ENCODE peak calls at places on chromosome 21, in nine cellular contexts. One of them, this sample, is unnamed.

GRCh38 chr21:42649122-42650032 is 4.0 kb upstream of the PDE9A start:
- DNase-seq in AG09319: no peak
- DNase-seq in EH: no peak
- DNase-seq in activated CD8-positive, alpha-beta memory T cell treated with anti-CD3 and anti-CD28 coated beads, Interleukin-2, amount 50 U/mL, for 4 hours: no peak
- DNase-seq in IMR-90: no peak
- DNase-seq in uterus: no peak
- DNase-seq in osteocyte: no peak
- DNase-seq in HEK293T: no peak
- DNase-seq in SK-MEL-5: no peak
- DNase-seq in this sample: no peak

GRCh38 chr21:44475266-44475665 is 20.0 kb downstream of the LRRC3 start:
- DNase-seq in AG09319: no peak
- DNase-seq in EH: no peak
- DNase-seq in activated CD8-positive, alpha-beta memory T cell treated with anti-CD3 and anti-CD28 coated beads, Interleukin-2, amount 50 U/mL, for 4 hours: no peak
- DNase-seq in IMR-90: no peak
- DNase-seq in uterus: no peak
- DNase-seq in osteocyte: no peak
- DNase-seq in HEK293T: no peak
- DNase-seq in SK-MEL-5: peak; percentile 20
- DNase-seq in this sample: no peak

GRCh38 chr21:34132202-34132601 is 58.8 kb downstream of the MRPS6 start:
- DNase-seq in AG09319: no peak
- DNase-seq in EH: no peak
- DNase-seq in activated CD8-positive, alpha-beta memory T cell treated with anti-CD3 and anti-CD28 coated beads, Interleukin-2, amount 50 U/mL, for 4 hours: no peak
- DNase-seq in IMR-90: no peak
- DNase-seq in uterus: no peak
- DNase-seq in osteocyte: peak; percentile 73
- DNase-seq in HEK293T: no peak
- DNase-seq in SK-MEL-5: no peak
- DNase-seq in this sample: no peak

GRCh38 chr21:16587141-16587570 is 857.4 kb downstream of the USP25 start:
- DNase-seq in AG09319: no peak
- DNase-seq in EH: no peak
- DNase-seq in activated CD8-positive, alpha-beta memory T cell treated with anti-CD3 and anti-CD28 coated beads, Interleukin-2, amount 50 U/mL, for 4 hours: no peak
- DNase-seq in IMR-90: peak; percentile 65
- DNase-seq in uterus: peak; percentile 67
- DNase-seq in osteocyte: no peak
- DNase-seq in HEK293T: peak; percentile 51
- DNase-seq in SK-MEL-5: peak; percentile 80
- DNase-seq in this sample: peak; percentile 39

GRCh38 chr21:36430841-36431240 is 45.6 kb downstream of the CHAF1B start:
- DNase-seq in AG09319: no peak
- DNase-seq in EH: no peak
- DNase-seq in activated CD8-positive, alpha-beta memory T cell treated with anti-CD3 and anti-CD28 coated beads, Interleukin-2, amount 50 U/mL, for 4 hours: no peak
- DNase-seq in IMR-90: no peak
- DNase-seq in uterus: no peak
- DNase-seq in osteocyte: no peak
- DNase-seq in HEK293T: no peak
- DNase-seq in SK-MEL-5: no peak
- DNase-seq in this sample: no peak

GRCh38 chr21:36487641-36488307 is 7.9 kb upstream of the CLDN14 start:
- DNase-seq in AG09319: no peak
- DNase-seq in EH: no peak
- DNase-seq in activated CD8-positive, alpha-beta memory T cell treated with anti-CD3 and anti-CD28 coated beads, Interleukin-2, amount 50 U/mL, for 4 hours: no peak
- DNase-seq in IMR-90: peak; percentile 64
- DNase-seq in uterus: no peak
- DNase-seq in osteocyte: no peak
- DNase-seq in HEK293T: no peak
- DNase-seq in SK-MEL-5: no peak
- DNase-seq in this sample: no peak

GRCh38 chr21:34800797-34801518 is 132.2 kb downstream of the CLIC6 start:
- DNase-seq in AG09319: no peak
- DNase-seq in EH: peak; percentile 66
- DNase-seq in activated CD8-positive, alpha-beta memory T cell treated with anti-CD3 and anti-CD28 coated beads, Interleukin-2, amount 50 U/mL, for 4 hours: no peak
- DNase-seq in IMR-90: peak; percentile 46
- DNase-seq in uterus: no peak
- DNase-seq in osteocyte: no peak
- DNase-seq in HEK293T: no peak
- DNase-seq in SK-MEL-5: no peak
- DNase-seq in this sample: no peak

GRCh38 chr21:28447453-28447852 is 545.2 kb downstream of the LTN1 start:
- DNase-seq in AG09319: no peak
- DNase-seq in EH: peak; percentile 90
- DNase-seq in activated CD8-positive, alpha-beta memory T cell treated with anti-CD3 and anti-CD28 coated beads, Interleukin-2, amount 50 U/mL, for 4 hours: no peak
- DNase-seq in IMR-90: peak; percentile 68
- DNase-seq in uterus: no peak
- DNase-seq in osteocyte: no peak
- DNase-seq in HEK293T: no peak
- DNase-seq in SK-MEL-5: no peak
- DNase-seq in this sample: no peak

GRCh38 chr21:33261635-33262034 is 4.5 kb upstream of the IL10RB start:
- DNase-seq in AG09319: no peak
- DNase-seq in EH: peak; percentile 83
- DNase-seq in activated CD8-positive, alpha-beta memory T cell treated with anti-CD3 and anti-CD28 coated beads, Interleukin-2, amount 50 U/mL, for 4 hours: no peak
- DNase-seq in IMR-90: peak; percentile 62
- DNase-seq in uterus: no peak
- DNase-seq in osteocyte: peak; percentile 44
- DNase-seq in HEK293T: no peak
- DNase-seq in SK-MEL-5: peak; percentile 9
- DNase-seq in this sample: peak; percentile 47